ENCODE peak calls at places on chromosomes 1 and 21, in ten cellular contexts. One of them, this sample, is unnamed.

GRCh38 chr1:59014827-59015226 is 231.0 kb upstream of the JUN start:
- DNase-seq in H1: no peak
- DNase-seq in tibial nerve: no peak
- DNase-seq in esophagus muscularis mucosa: no peak
- DNase-seq in stomach: no peak
- DNase-seq in K562: no peak
- DNase-seq in suprapubic skin: no peak
- DNase-seq in ovary: no peak
- DNase-seq in transverse colon: no peak
- DNase-seq in A549: no peak
- DNase-seq in this sample: no peak

GRCh38 chr1:61293986-61294504 is 211.7 kb downstream of the NFIA start:
- DNase-seq in A549: no peak
- DNase-seq in stomach: no peak
- DNase-seq in H1: no peak
- DNase-seq in K562: no peak
- DNase-seq in tibial nerve: no peak
- DNase-seq in ovary: no peak
- DNase-seq in suprapubic skin: no peak
- DNase-seq in transverse colon: no peak
- DNase-seq in esophagus muscularis mucosa: no peak
- DNase-seq in this sample: no peak

GRCh38 chr1:167501513-167502191 is 16.7 kb downstream of the CD247 start:
- DNase-seq in stomach: no peak
- DNase-seq in tibial nerve: no peak
- DNase-seq in ovary: no peak
- DNase-seq in A549: no peak
- DNase-seq in H1: no peak
- DNase-seq in K562: no peak
- DNase-seq in esophagus muscularis mucosa: no peak
- DNase-seq in suprapubic skin: no peak
- DNase-seq in transverse colon: no peak
- DNase-seq in this sample: no peak

GRCh38 chr1:91499904-91500755 is 521 bp upstream of the CDC7 start:
- DNase-seq in esophagus muscularis mucosa: no peak
- DNase-seq in suprapubic skin: no peak
- DNase-seq in K562: peak
- DNase-seq in H1: no peak
- DNase-seq in stomach: no peak
- DNase-seq in ovary: no peak
- DNase-seq in A549: no peak
- DNase-seq in transverse colon: no peak
- DNase-seq in tibial nerve: no peak
- DNase-seq in this sample: no peak

GRCh38 chr1:171666114-171666769 is 13.8 kb upstream of the MYOC start:
- DNase-seq in H1: no peak
- DNase-seq in K562: no peak
- DNase-seq in ovary: no peak
- DNase-seq in A549: no peak
- DNase-seq in esophagus muscularis mucosa: no peak
- DNase-seq in tibial nerve: no peak
- DNase-seq in stomach: no peak
- DNase-seq in suprapubic skin: no peak
- DNase-seq in transverse colon: no peak
- DNase-seq in this sample: no peak

GRCh38 chr1:93079685-93080141 is 630 bp downstream of the MTF2 start:
- DNase-seq in K562: peak
- DNase-seq in transverse colon: peak
- DNase-seq in H1: no peak
- DNase-seq in stomach: no peak
- DNase-seq in A549: no peak
- DNase-seq in suprapubic skin: peak
- DNase-seq in ovary: peak
- DNase-seq in tibial nerve: peak
- DNase-seq in esophagus muscularis mucosa: no peak
- DNase-seq in this sample: peak

GRCh38 chr21:38303300-38303699 is 46.5 kb downstream of the KCNJ15 start:
- DNase-seq in transverse colon: no peak
- DNase-seq in stomach: no peak
- DNase-seq in H1: no peak
- DNase-seq in tibial nerve: peak
- DNase-seq in esophagus muscularis mucosa: no peak
- DNase-seq in ovary: no peak
- DNase-seq in K562: no peak
- DNase-seq in suprapubic skin: peak
- DNase-seq in A549: peak
- DNase-seq in this sample: no peak

GRCh38 chr21:31132574-31133242 is 94.4 kb upstream of the KRTAP19-8 start:
- DNase-seq in transverse colon: peak
- DNase-seq in suprapubic skin: no peak
- DNase-seq in esophagus muscularis mucosa: no peak
- DNase-seq in ovary: no peak
- DNase-seq in K562: no peak
- DNase-seq in tibial nerve: no peak
- DNase-seq in stomach: no peak
- DNase-seq in H1: no peak
- DNase-seq in A549: no peak
- DNase-seq in this sample: no peak

GRCh38 chr1:27606708-27607238 is 2.8 kb upstream of the AHDC1 start:
- DNase-seq in stomach: no peak
- DNase-seq in suprapubic skin: no peak
- DNase-seq in A549: no peak
- DNase-seq in tibial nerve: no peak
- DNase-seq in transverse colon: no peak
- DNase-seq in ovary: no peak
- DNase-seq in K562: no peak
- DNase-seq in H1: no peak
- DNase-seq in esophagus muscularis mucosa: no peak
- DNase-seq in this sample: no peak

GRCh38 chr1:213519098-213519497 is 468.1 kb downstream of the RPS6KC1 start:
- DNase-seq in H1: no peak
- DNase-seq in tibial nerve: no peak
- DNase-seq in K562: no peak
- DNase-seq in transverse colon: no peak
- DNase-seq in ovary: no peak
- DNase-seq in suprapubic skin: no peak
- DNase-seq in esophagus muscularis mucosa: no peak
- DNase-seq in stomach: no peak
- DNase-seq in A549: no peak
- DNase-seq in this sample: no peak

GRCh38 chr1:32627596-32628162 is 22.7 kb downstream of the ZBTB8OS start:
- DNase-seq in tibial nerve: no peak
- DNase-seq in ovary: no peak
- DNase-seq in A549: no peak
- DNase-seq in esophagus muscularis mucosa: no peak
- DNase-seq in H1: no peak
- DNase-seq in transverse colon: peak
- DNase-seq in suprapubic skin: no peak
- DNase-seq in K562: no peak
- DNase-seq in stomach: no peak
- DNase-seq in this sample: no peak

GRCh38 chr1:230345139-230345885 is 80.8 kb downstream of the PGBD5 start:
- DNase-seq in transverse colon: no peak
- DNase-seq in ovary: no peak
- DNase-seq in K562: no peak
- DNase-seq in H1: no peak
- DNase-seq in A549: no peak
- DNase-seq in stomach: no peak
- DNase-seq in suprapubic skin: no peak
- DNase-seq in esophagus muscularis mucosa: no peak
- DNase-seq in tibial nerve: no peak
- DNase-seq in this sample: no peak

GRCh38 chr1:11838349-11839272 is 9.0 kb downstream of the NPPA start:
- DNase-seq in suprapubic skin: peak
- DNase-seq in ovary: peak
- DNase-seq in H1: peak
- DNase-seq in esophagus muscularis mucosa: no peak
- DNase-seq in stomach: peak
- DNase-seq in tibial nerve: peak
- DNase-seq in transverse colon: peak
- DNase-seq in A549: peak
- DNase-seq in K562: peak
- DNase-seq in this sample: peak

GRCh38 chr21:32004281-32004680 is 131.5 kb downstream of the HUNK start:
- DNase-seq in esophagus muscularis mucosa: no peak
- DNase-seq in ovary: no peak
- DNase-seq in H1: no peak
- DNase-seq in suprapubic skin: no peak
- DNase-seq in stomach: no peak
- DNase-seq in K562: no peak
- DNase-seq in transverse colon: no peak
- DNase-seq in A549: no peak
- DNase-seq in tibial nerve: no peak
- DNase-seq in this sample: no peak

GRCh38 chr1:24555591-24556413 is at the start of gene NCMAP:
- DNase-seq in suprapubic skin: no peak
- DNase-seq in A549: no peak
- DNase-seq in transverse colon: peak
- DNase-seq in esophagus muscularis mucosa: no peak
- DNase-seq in ovary: no peak
- DNase-seq in stomach: peak
- DNase-seq in H1: no peak
- DNase-seq in tibial nerve: no peak
- DNase-seq in K562: peak
- DNase-seq in this sample: peak

DNA sequence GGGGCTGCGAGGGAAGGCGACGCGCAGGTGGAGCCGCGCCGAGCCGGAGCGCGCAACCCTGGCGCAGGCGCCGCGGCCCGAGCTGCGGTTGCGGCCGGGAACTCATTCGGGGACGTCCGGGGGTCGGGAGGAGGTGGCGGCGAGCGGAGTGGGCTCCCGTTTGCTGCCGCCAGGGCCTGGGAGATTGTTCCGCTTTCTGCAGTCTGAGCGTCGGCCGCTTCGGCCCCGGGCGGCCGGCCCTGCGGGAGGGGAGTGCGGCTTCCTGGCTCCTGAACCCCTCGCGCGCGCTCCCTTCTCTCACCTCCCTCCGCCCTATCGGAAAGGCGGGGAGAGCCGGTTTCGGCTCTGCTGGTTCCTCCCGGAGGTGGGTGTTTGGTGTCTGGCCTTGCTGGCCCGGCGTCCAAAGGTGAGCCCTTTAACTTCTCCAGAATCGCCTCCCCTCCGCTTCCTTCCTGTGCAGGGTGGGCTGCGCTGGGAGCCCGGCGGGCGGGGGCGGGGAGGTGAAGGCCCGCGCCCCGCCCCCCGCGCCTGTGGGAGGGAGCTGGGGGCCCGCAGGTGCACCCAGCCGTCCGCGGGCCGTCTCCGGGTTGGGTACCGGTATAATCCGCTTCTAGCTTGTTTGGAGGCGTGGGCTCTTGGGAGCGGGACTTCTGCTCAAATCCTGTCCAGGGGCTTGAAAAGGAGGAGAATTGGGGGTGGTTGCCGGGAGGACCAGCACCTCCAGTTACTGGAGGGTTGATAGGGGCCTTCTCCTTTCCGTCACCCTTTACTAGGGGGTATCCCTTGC is 683 bp downstream of the LRRC8D start:
- DNase-seq in transverse colon: peak
- DNase-seq in A549: peak
- DNase-seq in tibial nerve: no peak
- DNase-seq in esophagus muscularis mucosa: no peak
- DNase-seq in ovary: peak
- DNase-seq in stomach: peak
- DNase-seq in H1: no peak
- DNase-seq in suprapubic skin: no peak
- DNase-seq in K562: peak
- DNase-seq in this sample: peak
- H3K27ac ChIP-seq in transverse colon: peak
- H3K27ac ChIP-seq in A549: peak
- H3K27ac ChIP-seq in tibial nerve: peak
- H3K27ac ChIP-seq in esophagus muscularis mucosa: peak
- H3K27ac ChIP-seq in ovary: peak
- H3K27ac ChIP-seq in stomach: peak
- H3K27ac ChIP-seq in H1: peak
- H3K27ac ChIP-seq in suprapubic skin: peak
- H3K27ac ChIP-seq in K562: peak
- H3K27ac ChIP-seq in this sample: peak

GRCh38 chr1:151611832-151612505 is at the start of gene SNX27:
- DNase-seq in transverse colon: peak
- DNase-seq in K562: peak
- DNase-seq in tibial nerve: peak
- DNase-seq in ovary: peak
- DNase-seq in stomach: peak
- DNase-seq in esophagus muscularis mucosa: peak
- DNase-seq in H1: peak
- DNase-seq in suprapubic skin: peak
- DNase-seq in A549: peak
- DNase-seq in this sample: peak
- TF ChIP-seq POLR2A in transverse colon: peak
- TF ChIP-seq POLR2A in K562: peak
- TF ChIP-seq POLR2A in tibial nerve: peak
- TF ChIP-seq POLR2A in ovary: peak
- TF ChIP-seq POLR2A in stomach: no peak
- TF ChIP-seq POLR2A in esophagus muscularis mucosa: peak
- TF ChIP-seq POLR2A in H1: peak
- TF ChIP-seq POLR2A in suprapubic skin: no peak
- TF ChIP-seq POLR2A in A549: peak
- TF ChIP-seq POLR2A in this sample: no peak

DNA sequence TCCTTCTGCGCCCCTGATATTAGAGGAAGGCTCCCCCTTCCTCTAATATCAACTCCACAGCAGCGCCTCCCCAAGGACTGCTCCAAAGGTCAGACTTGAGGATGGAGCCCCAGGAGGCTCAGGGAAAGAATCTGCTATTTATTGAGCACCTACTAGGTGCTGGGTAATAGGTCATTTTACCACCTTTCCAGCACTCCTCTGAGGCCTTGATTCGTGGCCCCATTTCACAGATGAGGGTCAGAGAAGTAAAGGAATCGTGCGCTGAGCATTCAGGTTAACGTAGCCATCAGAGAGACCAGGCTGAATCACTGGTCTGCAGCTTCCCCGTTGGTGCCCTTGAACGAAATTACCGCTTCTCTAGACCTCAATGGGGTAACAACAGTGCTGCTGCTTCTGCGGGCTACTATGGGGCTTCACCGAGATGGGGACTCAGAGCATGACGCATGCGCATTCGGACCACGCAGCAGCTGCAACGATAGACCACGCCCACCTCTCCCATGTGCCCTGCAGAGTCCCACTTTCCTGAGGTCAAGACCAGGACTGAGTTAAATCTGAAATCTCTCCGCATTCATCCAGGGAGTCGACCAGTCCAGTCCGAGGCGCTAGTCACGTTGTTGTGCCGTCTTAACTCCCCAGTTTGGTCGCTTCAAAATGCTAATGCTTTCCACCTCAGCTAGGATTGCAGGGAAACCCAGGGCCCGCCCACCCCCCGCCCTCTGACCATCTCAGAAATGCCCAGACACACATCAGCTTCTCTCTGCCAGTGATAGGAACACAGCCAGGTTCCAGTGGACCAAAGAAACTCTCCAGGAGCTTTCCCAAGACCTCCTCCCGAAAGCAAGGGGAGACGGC is 12.9 kb downstream of the CAMK2N1 start:
- DNase-seq in suprapubic skin: no peak
- DNase-seq in esophagus muscularis mucosa: no peak
- DNase-seq in stomach: peak
- DNase-seq in ovary: peak
- DNase-seq in A549: peak
- DNase-seq in H1: no peak
- DNase-seq in tibial nerve: no peak
- DNase-seq in transverse colon: peak
- DNase-seq in K562: peak
- DNase-seq in this sample: no peak
- TF ChIP-seq EP300 in suprapubic skin: no peak
- TF ChIP-seq EP300 in esophagus muscularis mucosa: no peak
- TF ChIP-seq EP300 in stomach: no peak
- TF ChIP-seq EP300 in ovary: no peak
- TF ChIP-seq EP300 in A549: no peak
- TF ChIP-seq EP300 in H1: no peak
- TF ChIP-seq EP300 in tibial nerve: no peak
- TF ChIP-seq EP300 in transverse colon: no peak
- TF ChIP-seq EP300 in K562: no peak
- TF ChIP-seq EP300 in this sample: no peak

GRCh38 chr1:9037476-9038337 is 11.5 kb upstream of the SLC2A7 start:
- DNase-seq in suprapubic skin: no peak
- DNase-seq in esophagus muscularis mucosa: no peak
- DNase-seq in K562: no peak
- DNase-seq in ovary: no peak
- DNase-seq in transverse colon: no peak
- DNase-seq in stomach: no peak
- DNase-seq in A549: no peak
- DNase-seq in tibial nerve: no peak
- DNase-seq in H1: no peak
- DNase-seq in this sample: no peak
- H3K27ac ChIP-seq in suprapubic skin: no peak
- H3K27ac ChIP-seq in esophagus muscularis mucosa: no peak
- H3K27ac ChIP-seq in K562: no peak
- H3K27ac ChIP-seq in ovary: no peak
- H3K27ac ChIP-seq in transverse colon: no peak
- H3K27ac ChIP-seq in stomach: no peak
- H3K27ac ChIP-seq in A549: no peak
- H3K27ac ChIP-seq in tibial nerve: no peak
- H3K27ac ChIP-seq in H1: no peak
- H3K27ac ChIP-seq in this sample: no peak